ENCODE peak calls at places on chromosomes 6 and 20, in nine cellular contexts. K, L, V, T, P, N, D, X and M are unnamed samples.

GRCh38 chr6:112806163-112806900 is 459.2 kb downstream of the RFPL4B start:
- DNase-seq in L (no peak), P (no peak), X (no peak), V (no peak), N (no peak), D (no peak), K (no peak), T (peak), M (no peak)

GRCh38 chr20:54228841-54229240 is 21.0 kb downstream of the PFDN4 start:
- DNase-seq in T (peak), X (no peak), P (no peak), V (no peak), N (no peak), D (no peak), K (no peak), L (no peak), M (no peak)

GRCh38 chr6:6593876-6594275 is 5.4 kb downstream of the LY86 start:
- DNase-seq in N (no peak), T (no peak), L (no peak), K (no peak), V (no peak), D (no peak), X (no peak), P (no peak), M (no peak)

GRCh38 chr20:34506480-34506879 is 9.7 kb upstream of the DYNLRB1 start:
- DNase-seq in X (no peak), K (no peak), P (no peak), L (no peak), N (no peak), V (no peak), D (no peak), T (no peak), M (no peak)

GRCh38 chr20:43666376-43667328 is at the start of gene MYBL2:
- DNase-seq in N (peak), X (no peak), D (no peak), L (peak), T (peak), K (peak), P (peak), V (peak), M (peak)

GRCh38 chr6:138509371-138509770 is 10.1 kb upstream of the NHSL1 start:
- DNase-seq in X (no peak), P (peak), N (no peak), L (no peak), D (no peak), V (peak), K (no peak), T (peak), M (peak)

GRCh38 chr20:57586370-57586793 is 25.5 kb downstream of the PCK1 start:
- DNase-seq in K (no peak), X (no peak), L (no peak), T (no peak), P (no peak), V (no peak), D (no peak), N (no peak), M (no peak)

GRCh38 chr6:10582774-10583508 is 61.8 kb downstream of the GCNT2 start:
- DNase-seq in X (no peak), V (no peak), L (no peak), K (no peak), N (no peak), T (no peak), P (no peak), D (no peak), M (no peak)

GRCh38 chr6:85669735-85670194 is 27.1 kb upstream of the SYNCRIP start:
- DNase-seq in D (no peak), K (no peak), P (no peak), X (no peak), L (no peak), N (no peak), V (no peak), T (peak), M (no peak)

GRCh38 chr6:42095776-42096541 is 45.6 kb downstream of the TAF8 start:
- DNase-seq in L (no peak), N (no peak), X (no peak), T (peak), K (no peak), P (no peak), V (no peak), D (no peak), M (no peak)

GRCh38 chr6:11122380-11122779 is 10.9 kb upstream of the ERVFRD-1 start:
- DNase-seq in V (no peak), N (no peak), T (no peak), D (no peak), P (no peak), K (no peak), X (no peak), L (no peak), M (no peak)

GRCh38 chr6:36947570-36948351 is 6.8 kb upstream of the PI16 start:
- DNase-seq in K (peak), L (peak), X (peak), N (no peak), P (peak), V (no peak), T (no peak), D (no peak), M (no peak)

GRCh38 chr20:44209691-44210421 is 715 bp downstream of the OSER1 start:
- DNase-seq in V (peak), N (peak), X (no peak), T (peak), K (no peak), P (no peak), L (no peak), D (no peak), M (no peak)

GRCh38 chr6:43120938-43121913 is 45.1 kb downstream of the PTK7 start:
- DNase-seq in D (no peak), T (peak), P (no peak), V (peak), X (no peak), L (no peak), N (peak), K (no peak), M (peak)

GRCh38 chr20:43963233-43963632 is 48.6 kb downstream of the TOX2 start:
- DNase-seq in L (no peak), K (peak), D (no peak), T (peak), V (no peak), X (no peak), P (no peak), N (no peak), M (no peak)

GRCh38 chr6:108916026-108916689 is 67.9 kb downstream of the ARMC2 start:
- DNase-seq in T (no peak), D (no peak), L (no peak), N (no peak), K (no peak), X (no peak), P (no peak), V (no peak), M (no peak)

GRCh38 chr6:121592261-121592935 is 157.0 kb downstream of the GJA1 start:
- DNase-seq in V (no peak), N (no peak), K (no peak), P (no peak), L (no peak), X (no peak), D (no peak), T (peak), M (no peak)

GRCh38 chr6:25017932-25018581 is 82.3 kb upstream of the RIPOR2 start:
- DNase-seq in V (peak), D (peak), N (peak), K (peak), X (no peak), T (peak), P (peak), L (no peak), M (peak)

GRCh38 chr6:38193051-38193450 is 373.5 kb downstream of the ZFAND3 start:
- DNase-seq in T (no peak), V (no peak), N (no peak), D (no peak), P (no peak), L (no peak), K (no peak), X (no peak), M (no peak)

GRCh38 chr6:34151321-34152041 is 5.6 kb upstream of the GRM4 start:
- DNase-seq in X (no peak), D (no peak), N (no peak), K (peak), L (no peak), T (no peak), P (no peak), V (no peak), M (no peak)

GRCh38 chr20:36745234-36745926 is 510 bp downstream of the NDRG3 start:
- DNase-seq in N (no peak), V (peak), L (no peak), K (no peak), P (no peak), T (peak), D (no peak), X (no peak), M (peak)

GRCh38 chr6:74932214-74932923 is 273.5 kb downstream of the COL12A1 start:
- DNase-seq in X (no peak), L (no peak), K (no peak), D (no peak), V (no peak), T (peak), N (no peak), P (no peak), M (no peak)

GRCh38 chr20:48703107-48703506 is 124.7 kb downstream of the PREX1 start:
- DNase-seq in V (peak), N (no peak), K (peak), P (no peak), T (no peak), D (no peak), L (no peak), X (no peak), M (no peak)

GRCh38 chr20:19079536-19080299 is 132.7 kb upstream of the SLC24A3 start:
- DNase-seq in D (no peak), V (no peak), N (no peak), L (no peak), K (no peak), P (no peak), T (peak), X (no peak), M (no peak)

GRCh38 chr6:68891419-68891818 is 256.3 kb downstream of the ADGRB3 start:
- DNase-seq in V (no peak), P (no peak), D (no peak), T (peak), N (no peak), L (no peak), X (no peak), K (no peak), M (no peak)